ENCODE peak calls at places on chromosome 15, in nine cellular contexts. One of them, this sample, is unnamed. For H3K4me1, the result is how much of the 10 kb centered on the place peaks cover.

GRCh38 chr15:78640840-78641733 is at the start of gene CHRNB4:
- DNase-seq in psoas muscle: no peak
- DNase-seq in cardiac muscle cell: peak
- DNase-seq in CD8-positive, alpha-beta memory T cell: no peak
- DNase-seq in upper lobe of right lung: no peak
- DNase-seq in A549: peak
- DNase-seq in left lung: no peak
- DNase-seq in DND-41: no peak
- DNase-seq in mucosa of descending colon: peak
- DNase-seq in this sample: no peak

GRCh38 chr15:39454189-39454986 is 126.5 kb upstream of the THBS1 start:
- DNase-seq in cardiac muscle cell: no peak
- DNase-seq in left lung: no peak
- DNase-seq in A549: no peak
- DNase-seq in DND-41: no peak
- DNase-seq in upper lobe of right lung: no peak
- DNase-seq in mucosa of descending colon: no peak
- DNase-seq in CD8-positive, alpha-beta memory T cell: no peak
- DNase-seq in psoas muscle: no peak
- DNase-seq in this sample: no peak

GRCh38 chr15:100043069-100043641 is 298.6 kb downstream of the ADAMTS17 start:
- DNase-seq in A549: no peak
- DNase-seq in DND-41: no peak
- DNase-seq in upper lobe of right lung: no peak
- DNase-seq in mucosa of descending colon: no peak
- DNase-seq in psoas muscle: peak
- DNase-seq in CD8-positive, alpha-beta memory T cell: no peak
- DNase-seq in cardiac muscle cell: no peak
- DNase-seq in left lung: no peak
- DNase-seq in this sample: no peak

GRCh38 chr15:82063055-82063454 is 17.2 kb upstream of the MEX3B start:
- DNase-seq in A549: no peak
- DNase-seq in CD8-positive, alpha-beta memory T cell: no peak
- DNase-seq in upper lobe of right lung: no peak
- DNase-seq in psoas muscle: no peak
- DNase-seq in cardiac muscle cell: no peak
- DNase-seq in DND-41: no peak
- DNase-seq in mucosa of descending colon: no peak
- DNase-seq in left lung: no peak
- DNase-seq in this sample: no peak

GRCh38 chr15:77702211-77702957 is 69.7 kb upstream of the LINGO1 start:
- DNase-seq in cardiac muscle cell: peak
- DNase-seq in DND-41: peak
- DNase-seq in upper lobe of right lung: no peak
- DNase-seq in mucosa of descending colon: peak
- DNase-seq in CD8-positive, alpha-beta memory T cell: no peak
- DNase-seq in A549: peak
- DNase-seq in left lung: no peak
- DNase-seq in psoas muscle: no peak
- DNase-seq in this sample: no peak

GRCh38 chr15:80536231-80536630 is 132.0 kb downstream of the ARNT2 start:
- DNase-seq in mucosa of descending colon: no peak
- DNase-seq in cardiac muscle cell: no peak
- DNase-seq in left lung: no peak
- DNase-seq in CD8-positive, alpha-beta memory T cell: no peak
- DNase-seq in DND-41: no peak
- DNase-seq in A549: no peak
- DNase-seq in psoas muscle: no peak
- DNase-seq in upper lobe of right lung: no peak
- DNase-seq in this sample: no peak

GRCh38 chr15:38691951-38692788 is 127.6 kb upstream of the RASGRP1 start:
- DNase-seq in psoas muscle: no peak
- DNase-seq in upper lobe of right lung: no peak
- DNase-seq in DND-41: no peak
- DNase-seq in CD8-positive, alpha-beta memory T cell: no peak
- DNase-seq in left lung: no peak
- DNase-seq in A549: no peak
- DNase-seq in mucosa of descending colon: no peak
- DNase-seq in cardiac muscle cell: no peak
- DNase-seq in this sample: no peak

GRCh38 chr15:94235041-94235440 is 3.7 kb downstream of the MCTP2 start:
- DNase-seq in cardiac muscle cell: no peak
- DNase-seq in CD8-positive, alpha-beta memory T cell: no peak
- DNase-seq in DND-41: no peak
- DNase-seq in left lung: no peak
- DNase-seq in mucosa of descending colon: no peak
- DNase-seq in upper lobe of right lung: no peak
- DNase-seq in psoas muscle: no peak
- DNase-seq in A549: no peak
- DNase-seq in this sample: no peak

GRCh38 chr15:52140646-52141045 is 28.1 kb upstream of the BCL2L10 start:
- DNase-seq in mucosa of descending colon: no peak
- DNase-seq in psoas muscle: no peak
- DNase-seq in DND-41: no peak
- DNase-seq in upper lobe of right lung: no peak
- DNase-seq in left lung: no peak
- DNase-seq in CD8-positive, alpha-beta memory T cell: no peak
- DNase-seq in cardiac muscle cell: no peak
- DNase-seq in A549: no peak
- DNase-seq in this sample: no peak

GRCh38 chr15:52139599-52140462 is 27.3 kb upstream of the BCL2L10 start:
- DNase-seq in psoas muscle: peak
- DNase-seq in A549: peak
- DNase-seq in DND-41: peak
- DNase-seq in cardiac muscle cell: peak
- DNase-seq in CD8-positive, alpha-beta memory T cell: peak
- DNase-seq in left lung: peak
- DNase-seq in upper lobe of right lung: peak
- DNase-seq in mucosa of descending colon: peak
- DNase-seq in this sample: peak

GRCh38 chr15:52136471-52136993 is 24.0 kb upstream of the BCL2L10 start:
- DNase-seq in mucosa of descending colon: no peak
- DNase-seq in A549: no peak
- DNase-seq in cardiac muscle cell: no peak
- DNase-seq in psoas muscle: no peak
- DNase-seq in left lung: no peak
- DNase-seq in DND-41: no peak
- DNase-seq in upper lobe of right lung: no peak
- DNase-seq in CD8-positive, alpha-beta memory T cell: no peak
- DNase-seq in this sample: no peak

GRCh38 chr15:52134502-52135144 is 22.0 kb upstream of the BCL2L10 start:
- DNase-seq in mucosa of descending colon: peak
- DNase-seq in A549: no peak
- DNase-seq in psoas muscle: no peak
- DNase-seq in left lung: no peak
- DNase-seq in cardiac muscle cell: no peak
- DNase-seq in CD8-positive, alpha-beta memory T cell: no peak
- DNase-seq in DND-41: no peak
- DNase-seq in upper lobe of right lung: no peak
- DNase-seq in this sample: no peak

GRCh38 chr15:52137432-52138357 is 25.1 kb upstream of the BCL2L10 start:
- DNase-seq in cardiac muscle cell: no peak
- DNase-seq in upper lobe of right lung: no peak
- DNase-seq in mucosa of descending colon: peak
- DNase-seq in psoas muscle: no peak
- DNase-seq in DND-41: no peak
- DNase-seq in A549: no peak
- DNase-seq in CD8-positive, alpha-beta memory T cell: no peak
- DNase-seq in left lung: no peak
- DNase-seq in this sample: no peak
- H3K4me1 ChIP-seq in cardiac muscle cell: under half
- H3K4me1 ChIP-seq in upper lobe of right lung: under half
- H3K4me1 ChIP-seq in mucosa of descending colon: under half
- H3K4me1 ChIP-seq in psoas muscle: under half
- H3K4me1 ChIP-seq in DND-41: under half
- H3K4me1 ChIP-seq in A549: under half
- H3K4me1 ChIP-seq in CD8-positive, alpha-beta memory T cell: under half
- H3K4me1 ChIP-seq in left lung: under half
- H3K4me1 ChIP-seq in this sample: under half

GRCh38 chr15:98872777-98873176 is 134.8 kb downstream of the PGPEP1L start:
- DNase-seq in psoas muscle: no peak
- DNase-seq in cardiac muscle cell: no peak
- DNase-seq in left lung: no peak
- DNase-seq in mucosa of descending colon: no peak
- DNase-seq in DND-41: no peak
- DNase-seq in CD8-positive, alpha-beta memory T cell: no peak
- DNase-seq in upper lobe of right lung: no peak
- DNase-seq in A549: no peak
- DNase-seq in this sample: no peak

GRCh38 chr15:98873441-98874218 is 134.0 kb downstream of the PGPEP1L start:
- DNase-seq in cardiac muscle cell: no peak
- DNase-seq in left lung: peak
- DNase-seq in upper lobe of right lung: no peak
- DNase-seq in mucosa of descending colon: no peak
- DNase-seq in CD8-positive, alpha-beta memory T cell: no peak
- DNase-seq in A549: peak
- DNase-seq in DND-41: no peak
- DNase-seq in psoas muscle: no peak
- DNase-seq in this sample: no peak

GRCh38 chr15:98868564-98868963 is 139.0 kb downstream of the PGPEP1L start:
- DNase-seq in mucosa of descending colon: no peak
- DNase-seq in upper lobe of right lung: no peak
- DNase-seq in left lung: no peak
- DNase-seq in DND-41: no peak
- DNase-seq in cardiac muscle cell: no peak
- DNase-seq in A549: no peak
- DNase-seq in psoas muscle: no peak
- DNase-seq in CD8-positive, alpha-beta memory T cell: no peak
- DNase-seq in this sample: no peak

GRCh38 chr15:98874359-98874758 is 133.2 kb downstream of the PGPEP1L start:
- DNase-seq in CD8-positive, alpha-beta memory T cell: no peak
- DNase-seq in psoas muscle: no peak
- DNase-seq in cardiac muscle cell: no peak
- DNase-seq in A549: no peak
- DNase-seq in mucosa of descending colon: no peak
- DNase-seq in left lung: no peak
- DNase-seq in DND-41: no peak
- DNase-seq in upper lobe of right lung: no peak
- DNase-seq in this sample: no peak

GRCh38 chr15:98870788-98871187 is 136.8 kb downstream of the PGPEP1L start:
- DNase-seq in DND-41: no peak
- DNase-seq in cardiac muscle cell: no peak
- DNase-seq in upper lobe of right lung: no peak
- DNase-seq in left lung: no peak
- DNase-seq in CD8-positive, alpha-beta memory T cell: no peak
- DNase-seq in psoas muscle: no peak
- DNase-seq in A549: no peak
- DNase-seq in mucosa of descending colon: no peak
- DNase-seq in this sample: no peak
- H3K4me1 ChIP-seq in DND-41: under half
- H3K4me1 ChIP-seq in cardiac muscle cell: under half
- H3K4me1 ChIP-seq in upper lobe of right lung: under half
- H3K4me1 ChIP-seq in left lung: under half
- H3K4me1 ChIP-seq in CD8-positive, alpha-beta memory T cell: under half
- H3K4me1 ChIP-seq in psoas muscle: under half
- H3K4me1 ChIP-seq in A549: half or more
- H3K4me1 ChIP-seq in mucosa of descending colon: under half
- H3K4me1 ChIP-seq in this sample: under half

GRCh38 chr15:85141601-85142185 is 160.0 kb downstream of the PDE8A start:
- DNase-seq in cardiac muscle cell: no peak
- DNase-seq in DND-41: no peak
- DNase-seq in CD8-positive, alpha-beta memory T cell: no peak
- DNase-seq in upper lobe of right lung: no peak
- DNase-seq in A549: no peak
- DNase-seq in mucosa of descending colon: no peak
- DNase-seq in left lung: no peak
- DNase-seq in psoas muscle: no peak
- DNase-seq in this sample: no peak

GRCh38 chr15:85131915-85132314 is 150.3 kb downstream of the PDE8A start:
- DNase-seq in psoas muscle: no peak
- DNase-seq in cardiac muscle cell: no peak
- DNase-seq in upper lobe of right lung: no peak
- DNase-seq in left lung: no peak
- DNase-seq in CD8-positive, alpha-beta memory T cell: no peak
- DNase-seq in DND-41: no peak
- DNase-seq in mucosa of descending colon: no peak
- DNase-seq in A549: no peak
- DNase-seq in this sample: no peak

GRCh38 chr15:85142324-85142723 is 160.7 kb downstream of the PDE8A start:
- DNase-seq in DND-41: no peak
- DNase-seq in psoas muscle: no peak
- DNase-seq in upper lobe of right lung: no peak
- DNase-seq in left lung: no peak
- DNase-seq in CD8-positive, alpha-beta memory T cell: no peak
- DNase-seq in cardiac muscle cell: no peak
- DNase-seq in mucosa of descending colon: no peak
- DNase-seq in A549: no peak
- DNase-seq in this sample: no peak

GRCh38 chr15:85133709-85134108 is 152.1 kb downstream of the PDE8A start:
- DNase-seq in cardiac muscle cell: no peak
- DNase-seq in psoas muscle: no peak
- DNase-seq in A549: no peak
- DNase-seq in mucosa of descending colon: no peak
- DNase-seq in left lung: no peak
- DNase-seq in upper lobe of right lung: no peak
- DNase-seq in CD8-positive, alpha-beta memory T cell: no peak
- DNase-seq in DND-41: no peak
- DNase-seq in this sample: no peak

DNA sequence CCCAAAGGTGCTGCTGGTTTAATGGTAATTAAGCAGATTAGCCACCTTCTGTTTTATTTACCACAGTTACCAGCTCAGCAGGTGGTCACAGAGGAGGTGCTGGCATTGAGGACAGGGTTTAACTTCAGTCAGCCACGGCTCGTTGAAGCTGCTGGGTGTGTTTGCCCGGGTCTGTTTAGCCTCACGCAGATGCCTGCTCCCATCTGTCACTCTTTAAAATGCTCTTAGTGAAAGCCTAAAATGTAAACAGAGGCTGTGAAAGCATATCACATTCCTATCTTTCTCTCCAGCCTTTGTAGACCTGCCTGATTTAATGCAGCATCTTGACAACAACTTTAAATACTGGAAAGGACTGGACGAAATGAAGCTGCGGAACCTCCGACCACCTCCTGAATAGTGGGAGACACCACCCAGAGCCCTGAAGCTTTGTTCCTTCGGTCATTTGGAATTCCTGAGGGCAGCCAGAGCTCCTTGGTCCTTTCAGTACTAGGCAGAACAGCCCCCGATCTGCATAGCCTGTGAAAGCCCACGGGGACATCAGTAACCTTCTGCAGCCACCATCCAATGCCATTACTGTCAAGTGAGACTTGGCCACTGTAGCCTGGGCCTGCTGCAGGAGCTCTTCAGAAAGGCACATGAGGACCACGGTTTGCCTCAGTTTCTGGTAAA is 156.0 kb downstream of the PDE8A start:
- DNase-seq in DND-41: no peak
- DNase-seq in left lung: no peak
- DNase-seq in mucosa of descending colon: no peak
- DNase-seq in cardiac muscle cell: peak
- DNase-seq in CD8-positive, alpha-beta memory T cell: no peak
- DNase-seq in A549: no peak
- DNase-seq in psoas muscle: no peak
- DNase-seq in upper lobe of right lung: no peak
- DNase-seq in this sample: no peak
- H3K4me1 ChIP-seq in DND-41: under half
- H3K4me1 ChIP-seq in left lung: under half
- H3K4me1 ChIP-seq in mucosa of descending colon: under half
- H3K4me1 ChIP-seq in cardiac muscle cell: under half
- H3K4me1 ChIP-seq in CD8-positive, alpha-beta memory T cell: under half
- H3K4me1 ChIP-seq in A549: under half
- H3K4me1 ChIP-seq in psoas muscle: under half
- H3K4me1 ChIP-seq in upper lobe of right lung: under half
- H3K4me1 ChIP-seq in this sample: under half

DNA sequence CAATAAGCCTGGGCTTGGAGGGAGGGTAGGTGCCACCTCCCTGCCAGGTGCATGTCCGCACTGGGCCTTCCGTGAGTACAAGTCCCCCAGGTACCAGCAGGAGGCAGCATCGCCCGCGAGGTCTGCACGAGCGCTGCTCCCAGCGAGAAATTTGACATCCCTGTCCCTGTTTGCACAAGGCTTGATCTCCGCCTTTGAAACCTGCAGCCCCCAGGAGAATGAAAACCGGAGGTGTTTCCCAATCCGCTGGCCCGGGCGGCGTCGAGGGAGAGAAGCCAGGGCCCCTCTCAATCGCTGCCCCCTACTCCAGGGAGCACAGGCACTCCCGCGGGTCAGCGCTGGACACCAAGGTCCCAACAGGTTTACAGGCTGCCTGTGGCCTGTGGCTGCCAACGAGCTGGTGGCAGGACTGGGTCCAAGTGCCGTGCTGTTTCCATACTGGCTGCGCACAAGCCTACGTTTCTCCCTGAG is 961 bp downstream of the HAPLN3 start:
- DNase-seq in DND-41: no peak
- DNase-seq in cardiac muscle cell: peak
- DNase-seq in left lung: peak
- DNase-seq in mucosa of descending colon: peak
- DNase-seq in upper lobe of right lung: peak
- DNase-seq in psoas muscle: peak
- DNase-seq in CD8-positive, alpha-beta memory T cell: peak
- DNase-seq in A549: peak
- DNase-seq in this sample: peak
- H3K4me1 ChIP-seq in DND-41: under half
- H3K4me1 ChIP-seq in cardiac muscle cell: under half
- H3K4me1 ChIP-seq in left lung: under half
- H3K4me1 ChIP-seq in mucosa of descending colon: under half
- H3K4me1 ChIP-seq in upper lobe of right lung: under half
- H3K4me1 ChIP-seq in psoas muscle: under half
- H3K4me1 ChIP-seq in CD8-positive, alpha-beta memory T cell: under half
- H3K4me1 ChIP-seq in A549: under half
- H3K4me1 ChIP-seq in this sample: under half